ENCODE peak calls at places on chromosome 9, in nine cellular contexts. One of them, this sample, is unnamed.

GRCh38 chr9:128005938-128006337 is 25.1 kb upstream of the EEIG1 start:
- DNase-seq in KG1: peak
- DNase-seq in NCI-H2227 treated with DMSO at 0.1 percent for 48 hours: no peak
- DNase-seq in Right ventricle myocardium superior: peak
- DNase-seq in AG04450: no peak
- DNase-seq in WTC11: no peak
- DNase-seq in iPS-NIHi11: no peak
- DNase-seq in left kidney: peak
- DNase-seq in GM06990: no peak
- DNase-seq in this sample: no peak

GRCh38 chr9:133505186-133505830 is 19.5 kb downstream of the MYMK start:
- DNase-seq in left kidney: no peak
- DNase-seq in Right ventricle myocardium superior: peak
- DNase-seq in AG04450: no peak
- DNase-seq in KG1: no peak
- DNase-seq in GM06990: no peak
- DNase-seq in NCI-H2227 treated with DMSO at 0.1 percent for 48 hours: no peak
- DNase-seq in iPS-NIHi11: no peak
- DNase-seq in WTC11: no peak
- DNase-seq in this sample: no peak

GRCh38 chr9:105278751-105279150 is 34.3 kb downstream of the SLC44A1 start:
- DNase-seq in Right ventricle myocardium superior: no peak
- DNase-seq in KG1: no peak
- DNase-seq in WTC11: no peak
- DNase-seq in AG04450: no peak
- DNase-seq in left kidney: no peak
- DNase-seq in GM06990: no peak
- DNase-seq in iPS-NIHi11: no peak
- DNase-seq in NCI-H2227 treated with DMSO at 0.1 percent for 48 hours: no peak
- DNase-seq in this sample: no peak

GRCh38 chr9:69168709-69169217 is 5.3 kb upstream of the TJP2 start:
- DNase-seq in KG1: no peak
- DNase-seq in Right ventricle myocardium superior: no peak
- DNase-seq in GM06990: peak
- DNase-seq in NCI-H2227 treated with DMSO at 0.1 percent for 48 hours: no peak
- DNase-seq in left kidney: peak
- DNase-seq in WTC11: peak
- DNase-seq in AG04450: no peak
- DNase-seq in iPS-NIHi11: peak
- DNase-seq in this sample: peak

GRCh38 chr9:3419892-3420291 is 105.9 kb downstream of the RFX3 start:
- DNase-seq in WTC11: no peak
- DNase-seq in iPS-NIHi11: no peak
- DNase-seq in KG1: no peak
- DNase-seq in Right ventricle myocardium superior: no peak
- DNase-seq in left kidney: peak
- DNase-seq in AG04450: no peak
- DNase-seq in NCI-H2227 treated with DMSO at 0.1 percent for 48 hours: no peak
- DNase-seq in GM06990: no peak
- DNase-seq in this sample: no peak

GRCh38 chr9:109632817-109633216 is 134.7 kb upstream of the PTPN3 start:
- DNase-seq in AG04450: no peak
- DNase-seq in Right ventricle myocardium superior: no peak
- DNase-seq in GM06990: no peak
- DNase-seq in iPS-NIHi11: no peak
- DNase-seq in left kidney: no peak
- DNase-seq in KG1: no peak
- DNase-seq in WTC11: no peak
- DNase-seq in NCI-H2227 treated with DMSO at 0.1 percent for 48 hours: no peak
- DNase-seq in this sample: no peak

GRCh38 chr9:127528407-127529251 is 77.3 kb downstream of the LRSAM1 start:
- DNase-seq in KG1: no peak
- DNase-seq in iPS-NIHi11: peak
- DNase-seq in GM06990: no peak
- DNase-seq in AG04450: no peak
- DNase-seq in Right ventricle myocardium superior: no peak
- DNase-seq in left kidney: no peak
- DNase-seq in NCI-H2227 treated with DMSO at 0.1 percent for 48 hours: no peak
- DNase-seq in WTC11: no peak
- DNase-seq in this sample: peak

GRCh38 chr9:113563856-113564514 is 100.5 kb downstream of the RGS3 start:
- DNase-seq in iPS-NIHi11: no peak
- DNase-seq in NCI-H2227 treated with DMSO at 0.1 percent for 48 hours: no peak
- DNase-seq in KG1: no peak
- DNase-seq in WTC11: no peak
- DNase-seq in AG04450: no peak
- DNase-seq in GM06990: no peak
- DNase-seq in left kidney: no peak
- DNase-seq in Right ventricle myocardium superior: no peak
- DNase-seq in this sample: no peak

GRCh38 chr9:86368871-86369521 is 14.8 kb upstream of the TUT7 start:
- DNase-seq in NCI-H2227 treated with DMSO at 0.1 percent for 48 hours: no peak
- DNase-seq in Right ventricle myocardium superior: no peak
- DNase-seq in KG1: no peak
- DNase-seq in left kidney: no peak
- DNase-seq in AG04450: peak
- DNase-seq in GM06990: no peak
- DNase-seq in WTC11: no peak
- DNase-seq in iPS-NIHi11: no peak
- DNase-seq in this sample: no peak

GRCh38 chr9:98306384-98307145 is 51.1 kb upstream of the TBC1D2 start:
- DNase-seq in WTC11: no peak
- DNase-seq in NCI-H2227 treated with DMSO at 0.1 percent for 48 hours: no peak
- DNase-seq in GM06990: no peak
- DNase-seq in AG04450: no peak
- DNase-seq in Right ventricle myocardium superior: no peak
- DNase-seq in KG1: no peak
- DNase-seq in iPS-NIHi11: no peak
- DNase-seq in left kidney: no peak
- DNase-seq in this sample: no peak

GRCh38 chr9:132721661-132722060 is 51.4 kb downstream of the GTF3C4 start:
- DNase-seq in KG1: no peak
- DNase-seq in NCI-H2227 treated with DMSO at 0.1 percent for 48 hours: no peak
- DNase-seq in iPS-NIHi11: no peak
- DNase-seq in Right ventricle myocardium superior: no peak
- DNase-seq in left kidney: no peak
- DNase-seq in WTC11: no peak
- DNase-seq in AG04450: no peak
- DNase-seq in GM06990: no peak
- DNase-seq in this sample: no peak

GRCh38 chr9:91048739-91049138 is 247.1 kb downstream of the SYK start:
- DNase-seq in WTC11: no peak
- DNase-seq in KG1: no peak
- DNase-seq in AG04450: no peak
- DNase-seq in left kidney: no peak
- DNase-seq in NCI-H2227 treated with DMSO at 0.1 percent for 48 hours: no peak
- DNase-seq in GM06990: no peak
- DNase-seq in Right ventricle myocardium superior: no peak
- DNase-seq in iPS-NIHi11: no peak
- DNase-seq in this sample: no peak

GRCh38 chr9:77750981-77751340 is 102.8 kb upstream of the GNA14 start:
- DNase-seq in iPS-NIHi11: no peak
- DNase-seq in WTC11: no peak
- DNase-seq in GM06990: no peak
- DNase-seq in AG04450: no peak
- DNase-seq in NCI-H2227 treated with DMSO at 0.1 percent for 48 hours: no peak
- DNase-seq in left kidney: no peak
- DNase-seq in KG1: no peak
- DNase-seq in Right ventricle myocardium superior: no peak
- DNase-seq in this sample: no peak

GRCh38 chr9:9820411-9820810 is 792.4 kb downstream of the PTPRD start:
- DNase-seq in AG04450: no peak
- DNase-seq in Right ventricle myocardium superior: no peak
- DNase-seq in KG1: no peak
- DNase-seq in GM06990: no peak
- DNase-seq in NCI-H2227 treated with DMSO at 0.1 percent for 48 hours: no peak
- DNase-seq in WTC11: no peak
- DNase-seq in iPS-NIHi11: no peak
- DNase-seq in left kidney: no peak
- DNase-seq in this sample: no peak

GRCh38 chr9:3074247-3074646 is 230.4 kb upstream of the PUM3 start:
- DNase-seq in Right ventricle myocardium superior: no peak
- DNase-seq in iPS-NIHi11: no peak
- DNase-seq in left kidney: no peak
- DNase-seq in KG1: no peak
- DNase-seq in WTC11: no peak
- DNase-seq in AG04450: no peak
- DNase-seq in NCI-H2227 treated with DMSO at 0.1 percent for 48 hours: no peak
- DNase-seq in GM06990: no peak
- DNase-seq in this sample: peak

GRCh38 chr9:91810286-91810905 is 139.6 kb downstream of the ROR2 start:
- DNase-seq in GM06990: no peak
- DNase-seq in NCI-H2227 treated with DMSO at 0.1 percent for 48 hours: no peak
- DNase-seq in iPS-NIHi11: no peak
- DNase-seq in left kidney: no peak
- DNase-seq in KG1: no peak
- DNase-seq in AG04450: no peak
- DNase-seq in WTC11: no peak
- DNase-seq in Right ventricle myocardium superior: no peak
- DNase-seq in this sample: no peak

GRCh38 chr9:122835313-122835731 is 6.9 kb upstream of the PDCL start:
- DNase-seq in AG04450: no peak
- DNase-seq in KG1: peak
- DNase-seq in GM06990: no peak
- DNase-seq in WTC11: no peak
- DNase-seq in left kidney: peak
- DNase-seq in iPS-NIHi11: peak
- DNase-seq in NCI-H2227 treated with DMSO at 0.1 percent for 48 hours: no peak
- DNase-seq in Right ventricle myocardium superior: no peak
- DNase-seq in this sample: peak

GRCh38 chr9:127340721-127341120 is 56.2 kb upstream of the SLC2A8 start:
- DNase-seq in WTC11: no peak
- DNase-seq in left kidney: no peak
- DNase-seq in NCI-H2227 treated with DMSO at 0.1 percent for 48 hours: no peak
- DNase-seq in Right ventricle myocardium superior: no peak
- DNase-seq in AG04450: no peak
- DNase-seq in iPS-NIHi11: no peak
- DNase-seq in KG1: no peak
- DNase-seq in GM06990: no peak
- DNase-seq in this sample: no peak

GRCh38 chr9:101601904-101602765 is 7.4 kb upstream of the PPP3R2 start:
- DNase-seq in KG1: no peak
- DNase-seq in iPS-NIHi11: peak
- DNase-seq in AG04450: peak
- DNase-seq in Right ventricle myocardium superior: no peak
- DNase-seq in left kidney: peak
- DNase-seq in WTC11: peak
- DNase-seq in GM06990: no peak
- DNase-seq in NCI-H2227 treated with DMSO at 0.1 percent for 48 hours: peak
- DNase-seq in this sample: peak

GRCh38 chr9:121727295-121728028 is 76.0 kb downstream of the DAB2IP start:
- DNase-seq in left kidney: no peak
- DNase-seq in WTC11: no peak
- DNase-seq in GM06990: no peak
- DNase-seq in Right ventricle myocardium superior: no peak
- DNase-seq in KG1: no peak
- DNase-seq in iPS-NIHi11: no peak
- DNase-seq in NCI-H2227 treated with DMSO at 0.1 percent for 48 hours: no peak
- DNase-seq in AG04450: no peak
- DNase-seq in this sample: no peak

GRCh38 chr9:34501889-34502425 is 20.8 kb downstream of the ENHO start:
- DNase-seq in AG04450: no peak
- DNase-seq in WTC11: peak
- DNase-seq in iPS-NIHi11: peak
- DNase-seq in KG1: no peak
- DNase-seq in left kidney: peak
- DNase-seq in Right ventricle myocardium superior: peak
- DNase-seq in NCI-H2227 treated with DMSO at 0.1 percent for 48 hours: no peak
- DNase-seq in GM06990: no peak
- DNase-seq in this sample: peak

GRCh38 chr9:136219276-136219675 is 14.3 kb upstream of the LHX3 start:
- DNase-seq in NCI-H2227 treated with DMSO at 0.1 percent for 48 hours: no peak
- DNase-seq in WTC11: no peak
- DNase-seq in Right ventricle myocardium superior: no peak
- DNase-seq in left kidney: no peak
- DNase-seq in GM06990: no peak
- DNase-seq in KG1: no peak
- DNase-seq in iPS-NIHi11: no peak
- DNase-seq in AG04450: peak
- DNase-seq in this sample: no peak

GRCh38 chr9:99173570-99174504 is 47.9 kb downstream of the ALG2 start:
- DNase-seq in WTC11: no peak
- DNase-seq in NCI-H2227 treated with DMSO at 0.1 percent for 48 hours: no peak
- DNase-seq in iPS-NIHi11: no peak
- DNase-seq in KG1: no peak
- DNase-seq in left kidney: no peak
- DNase-seq in Right ventricle myocardium superior: no peak
- DNase-seq in GM06990: no peak
- DNase-seq in AG04450: no peak
- DNase-seq in this sample: no peak

GRCh38 chr9:120730661-120731514 is 16.6 kb upstream of the MEGF9 start:
- DNase-seq in WTC11: no peak
- DNase-seq in NCI-H2227 treated with DMSO at 0.1 percent for 48 hours: no peak
- DNase-seq in AG04450: peak
- DNase-seq in left kidney: peak
- DNase-seq in Right ventricle myocardium superior: peak
- DNase-seq in iPS-NIHi11: peak
- DNase-seq in KG1: no peak
- DNase-seq in GM06990: no peak
- DNase-seq in this sample: peak

GRCh38 chr9:135989722-135990467 is 28.7 kb upstream of the UBAC1 start:
- DNase-seq in Right ventricle myocardium superior: peak
- DNase-seq in AG04450: no peak
- DNase-seq in KG1: no peak
- DNase-seq in NCI-H2227 treated with DMSO at 0.1 percent for 48 hours: no peak
- DNase-seq in iPS-NIHi11: no peak
- DNase-seq in left kidney: peak
- DNase-seq in WTC11: no peak
- DNase-seq in GM06990: no peak
- DNase-seq in this sample: no peak

GRCh38 chr9:33778700-33779351 is 16.5 kb upstream of the PRSS3 start:
- DNase-seq in WTC11: peak
- DNase-seq in iPS-NIHi11: peak
- DNase-seq in Right ventricle myocardium superior: no peak
- DNase-seq in GM06990: peak
- DNase-seq in AG04450: no peak
- DNase-seq in left kidney: peak
- DNase-seq in KG1: peak
- DNase-seq in NCI-H2227 treated with DMSO at 0.1 percent for 48 hours: peak
- DNase-seq in this sample: peak

GRCh38 chr9:19552693-19553092 is 143.9 kb downstream of the ACER2 start:
- DNase-seq in KG1: no peak
- DNase-seq in left kidney: no peak
- DNase-seq in iPS-NIHi11: no peak
- DNase-seq in WTC11: no peak
- DNase-seq in NCI-H2227 treated with DMSO at 0.1 percent for 48 hours: no peak
- DNase-seq in AG04450: no peak
- DNase-seq in GM06990: no peak
- DNase-seq in Right ventricle myocardium superior: no peak
- DNase-seq in this sample: no peak

GRCh38 chr9:89919171-89919681 is 314.4 kb downstream of the GADD45G start:
- DNase-seq in KG1: no peak
- DNase-seq in WTC11: peak
- DNase-seq in NCI-H2227 treated with DMSO at 0.1 percent for 48 hours: no peak
- DNase-seq in Right ventricle myocardium superior: peak
- DNase-seq in AG04450: no peak
- DNase-seq in GM06990: peak
- DNase-seq in left kidney: peak
- DNase-seq in iPS-NIHi11: peak
- DNase-seq in this sample: peak

GRCh38 chr9:128203842-128204551 is 818 bp downstream of the DNM1 start:
- DNase-seq in WTC11: peak
- DNase-seq in KG1: no peak
- DNase-seq in iPS-NIHi11: peak
- DNase-seq in Right ventricle myocardium superior: peak
- DNase-seq in GM06990: no peak
- DNase-seq in NCI-H2227 treated with DMSO at 0.1 percent for 48 hours: peak
- DNase-seq in AG04450: no peak
- DNase-seq in left kidney: peak
- DNase-seq in this sample: peak